ENCODE peak calls at places on chromosomes 16 and 17, in four cellular contexts. Y is IMR-90, F is body of pancreas, G is GM13977. W is an unnamed sample.

GRCh38 chr16:89037261-89038152 is 56.1 kb upstream of the ACSF3 start:
- DNase-seq in G (peak), Y (peak), F (no peak), W (no peak)

GRCh38 chr17:21029032-21029431 is 13.8 kb downstream of the USP22 start:
- DNase-seq in F (peak), Y (peak), G (no peak), W (no peak)

GRCh38 chr16:86836503-86837125 is 258.3 kb downstream of the FOXL1 start:
- DNase-seq in G (no peak), Y (peak), F (no peak), W (no peak)

GRCh38 chr17:64950871-64951270 is 31.6 kb upstream of the LRRC37A3 start:
- DNase-seq in F (no peak), G (no peak), Y (peak), W (no peak)

GRCh38 chr17:1915889-1916288 is 86.1 kb downstream of the RPA1 start:
- DNase-seq in Y (no peak), F (no peak), G (no peak), W (no peak)

GRCh38 chr16:82955836-82956348 is 329.1 kb downstream of the CDH13 start:
- DNase-seq in Y (no peak), G (no peak), F (no peak), W (no peak)

GRCh38 chr16:85167589-85168537 is 55.6 kb upstream of the CIBAR2 start:
- DNase-seq in G (no peak), Y (no peak), F (no peak), W (no peak)

GRCh38 chr16:73019456-73020362 is 28.2 kb downstream of the ZFHX3 start:
- DNase-seq in Y (peak), G (no peak), F (peak), W (no peak)

GRCh38 chr16:15988268-15989013 is 39.0 kb downstream of the ABCC1 start:
- DNase-seq in Y (peak), G (no peak), F (no peak), W (no peak)

GRCh38 chr17:45038771-45039634 is 12.4 kb downstream of the DCAKD start:
- DNase-seq in G (no peak), Y (no peak), F (no peak), W (no peak)

GRCh38 chr16:3997231-3997841 is 116.8 kb upstream of the CREBBP start:
- DNase-seq in Y (no peak), F (no peak), G (no peak), W (no peak)

GRCh38 chr17:75344664-75345063 is 55.4 kb upstream of the SLC25A19 start:
- DNase-seq in Y (peak), F (no peak), G (no peak), W (no peak)

GRCh38 chr16:8080817-8081216 is 509.5 kb downstream of the TMEM114 start:
- DNase-seq in Y (no peak), F (no peak), G (no peak), W (no peak)

GRCh38 chr17:48610282-48611211 is at the start of gene HOXB7:
- DNase-seq in G (peak), Y (peak), F (no peak), W (no peak)

GRCh38 chr17:57674894-57675293 is 70.2 kb downstream of the CCDC182 start:
- DNase-seq in Y (no peak), G (no peak), F (no peak), W (peak)

GRCh38 chr16:61616088-61616487 is 420.1 kb downstream of the CDH8 start:
- DNase-seq in G (no peak), F (no peak), Y (no peak), W (no peak)

GRCh38 chr16:47320546-47321315 is 140.1 kb downstream of the ITFG1 start:
- DNase-seq in Y (peak), F (no peak), G (no peak), W (no peak)

GRCh38 chr17:28350271-28350670 is 7.1 kb downstream of the POLDIP2 start:
- DNase-seq in G (no peak), Y (no peak), F (no peak), W (no peak)

GRCh38 chr17:2025220-2025621 is at the start of gene RTN4RL1:
- DNase-seq in F (peak), Y (no peak), G (peak), W (no peak)

GRCh38 chr17:53628011-53628410 is 194.7 kb upstream of the KIF2B start:
- DNase-seq in G (no peak), F (no peak), Y (peak), W (no peak)

GRCh38 chr17:80265205-80266068 is 4.8 kb downstream of the RNF213 start:
- DNase-seq in Y (no peak), F (no peak), G (peak), W (no peak)

GRCh38 chr16:24834459-24835335 is 11.1 kb upstream of the SLC5A11 start:
- DNase-seq in Y (peak), G (peak), F (no peak), W (no peak)
- TF ChIP-seq CTCF in Y (peak), G (peak), F (no peak), W (peak)

DNA sequence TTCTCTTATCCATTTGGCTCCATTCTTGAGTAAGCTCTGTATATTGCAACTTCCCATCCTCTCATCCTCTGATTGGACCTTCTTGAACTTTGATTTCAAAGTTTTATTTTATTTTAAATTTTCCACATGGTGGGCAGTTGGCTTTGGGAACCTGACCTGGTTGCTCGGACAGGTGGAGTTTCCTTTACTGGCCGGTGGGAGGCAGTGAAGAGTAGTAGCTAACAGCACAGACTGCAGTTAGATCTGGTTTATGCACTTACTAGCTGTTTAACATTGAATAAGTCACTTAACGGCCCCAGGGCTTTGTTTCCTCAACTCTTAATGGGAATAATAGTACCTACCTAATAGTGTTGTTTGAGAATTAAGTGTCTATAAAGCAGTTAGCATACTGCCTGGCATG is 92.8 kb downstream of the GPR139 start:
- DNase-seq in F (peak), Y (peak), G (peak), W (no peak)
- TF ChIP-seq CTCF in F (peak), Y (peak), G (peak), W (peak)

DNA sequence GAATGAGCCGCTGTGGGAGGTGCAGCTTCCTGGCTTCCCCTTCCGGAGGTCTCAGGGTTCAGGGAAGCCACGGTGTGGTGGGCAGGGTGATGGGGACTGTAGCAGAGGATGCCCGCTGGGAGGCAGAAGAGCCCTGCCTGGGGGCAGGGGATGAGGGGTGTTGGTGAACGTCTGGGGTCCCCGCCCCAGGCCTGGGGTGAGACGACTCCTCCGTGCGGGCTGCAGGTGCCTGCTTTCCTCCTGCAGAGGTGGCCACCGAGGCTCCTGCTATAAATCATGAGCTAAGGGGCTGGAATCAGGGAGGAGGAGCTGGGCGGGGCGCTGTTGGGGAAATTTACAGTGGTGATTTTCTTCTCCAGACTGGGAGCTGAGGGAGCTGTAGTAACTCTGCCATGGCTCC is 167.0 kb downstream of the MRM1 start:
- DNase-seq in Y (no peak), G (no peak), F (no peak), W (no peak)
- TF ChIP-seq CTCF in Y (no peak), G (no peak), F (no peak), W (no peak)

GRCh38 chr17:41324180-41325075 is 8.9 kb upstream of the KRTAP17-1 start:
- DNase-seq in G (no peak), F (no peak), Y (peak), W (peak)
- TF ChIP-seq CTCF in G (no peak), F (peak), Y (peak), W (no peak)

DNA sequence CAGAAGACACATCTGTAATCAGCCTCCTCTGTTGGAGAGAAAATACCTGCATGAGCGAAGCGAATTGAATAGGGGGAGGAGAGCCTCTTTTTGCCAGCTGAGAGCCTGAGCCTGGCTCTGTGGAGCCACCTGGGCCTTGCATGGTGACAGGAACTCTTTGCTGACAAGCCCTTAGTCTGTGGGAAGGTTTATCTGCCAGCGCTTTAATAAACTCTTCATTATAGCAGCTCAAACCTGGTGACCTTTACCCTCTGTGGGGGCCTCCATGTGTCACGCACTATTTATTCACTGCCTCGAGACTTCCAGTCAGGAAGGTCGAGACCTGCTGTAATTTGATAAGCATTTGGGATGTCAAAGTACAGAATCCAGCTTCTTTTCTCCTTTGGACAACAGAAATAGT is 282.6 kb downstream of the CBLN1 start:
- DNase-seq in Y (no peak), G (no peak), F (no peak), W (no peak)
- TF ChIP-seq CTCF in Y (no peak), G (no peak), F (no peak), W (no peak)

DNA sequence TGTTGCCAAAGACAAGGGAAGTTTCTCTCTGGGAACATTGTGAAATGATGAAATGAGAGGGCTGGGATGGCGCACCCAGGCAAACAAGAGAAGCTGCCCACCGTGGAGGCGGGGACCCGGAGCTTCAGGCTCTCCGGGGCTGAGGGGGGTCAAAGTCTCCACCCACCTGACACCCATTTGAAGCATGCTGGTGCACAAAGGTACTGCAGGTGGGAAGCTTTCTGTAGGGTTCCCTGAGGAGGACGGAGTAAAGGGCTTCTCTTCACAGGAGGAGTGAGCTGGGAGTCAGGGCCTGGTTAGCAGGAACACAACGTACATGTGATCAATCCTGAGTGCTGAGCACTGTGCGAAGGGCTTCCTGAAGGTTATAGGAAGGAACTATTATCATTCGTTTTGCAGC is 253.0 kb upstream of the RPL38 start:
- DNase-seq in G (no peak), Y (no peak), F (no peak), W (no peak)
- TF ChIP-seq CTCF in G (no peak), Y (no peak), F (no peak), W (no peak)

GRCh38 chr16:19717781-19718623 is at the start of the genes IQCK and KNOP1:
- DNase-seq in G (peak), Y (peak), F (peak), W (peak)
- TF ChIP-seq CTCF in G (no peak), Y (peak), F (peak), W (no peak)

DNA sequence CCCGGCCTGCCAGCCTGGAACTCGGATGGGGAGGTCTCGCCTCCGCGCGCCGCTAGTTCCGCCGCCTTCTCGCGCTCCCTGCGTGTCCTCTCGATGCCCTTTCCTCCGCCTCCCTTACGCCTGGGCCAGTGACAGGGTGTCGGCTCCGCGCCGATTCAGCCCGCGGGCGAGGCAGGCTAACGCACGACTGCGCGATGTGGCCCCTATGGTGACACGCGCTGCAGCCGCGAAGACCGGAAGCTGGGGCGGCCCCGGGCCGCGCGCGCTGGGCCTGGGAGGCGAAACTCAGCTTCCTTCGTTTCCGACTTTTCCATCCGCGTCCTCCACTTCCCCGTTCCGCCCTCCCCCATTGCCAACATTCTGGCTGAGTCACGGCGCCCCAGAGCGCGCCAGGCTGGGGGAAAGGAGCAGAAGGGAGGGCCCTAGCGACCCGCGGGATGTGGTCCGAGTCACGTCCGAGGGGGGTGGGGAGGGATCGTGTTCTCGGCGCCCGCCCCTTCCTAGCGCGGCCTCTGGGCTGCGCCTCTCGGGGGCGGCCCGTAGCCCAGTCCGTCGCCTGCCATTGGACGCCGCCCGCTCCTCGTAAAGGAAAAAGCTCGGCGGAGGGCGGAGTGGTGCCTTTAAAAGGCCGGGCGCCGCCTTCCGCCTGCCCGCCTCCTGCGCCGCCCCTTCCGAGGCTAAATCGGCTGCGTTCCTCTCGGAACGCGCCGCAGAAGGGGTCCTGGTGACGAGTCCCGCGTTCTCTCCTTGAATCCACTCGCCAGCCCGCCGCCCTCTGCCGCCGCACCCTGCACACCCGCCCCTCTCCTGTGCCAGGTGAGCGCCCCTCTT is at the start of gene ALDOA:
- DNase-seq in G (peak), F (peak), Y (peak), W (peak)
- TF ChIP-seq CTCF in G (no peak), F (peak), Y (no peak), W (no peak)